ENCODE peak calls at places on chromosome 13, in four cellular contexts. G is heart left ventricle, D is kidney, X is tibial nerve. Y is an unnamed sample.

GRCh38 chr13:108419768-108420167 is 150.2 kb downstream of the TNFSF13B start:
- DNase-seq in D (no peak), G (no peak), X (no peak), Y (no peak)

GRCh38 chr13:78602561-78603239 is 652 bp downstream of the POU4F1 start:
- DNase-seq in D (peak), G (no peak), X (no peak), Y (no peak)

GRCh38 chr13:109366521-109366920 is 419.9 kb downstream of the IRS2 start:
- DNase-seq in G (no peak), X (no peak), D (no peak), Y (no peak)

GRCh38 chr13:112770504-112770903 is 80.7 kb downstream of the ATP11A start:
- DNase-seq in X (no peak), G (no peak), D (peak), Y (no peak)

GRCh38 chr13:47126432-47126831 is 229.6 kb upstream of the HTR2A start:
- DNase-seq in D (no peak), G (no peak), X (no peak), Y (no peak)

GRCh38 chr13:28540612-28541011 is 45.7 kb upstream of the FLT1 start:
- DNase-seq in G (no peak), D (no peak), X (no peak), Y (no peak)

GRCh38 chr13:91659583-91660415 is 261.4 kb downstream of the GPC5 start:
- DNase-seq in D (no peak), X (no peak), G (no peak), Y (no peak)

GRCh38 chr13:33639640-33640080 is 178.3 kb upstream of the RFC3 start:
- DNase-seq in G (no peak), D (no peak), X (no peak), Y (no peak)

GRCh38 chr13:37869756-37870488 is at the start of gene TRPC4:
- DNase-seq in G (peak), D (peak), X (no peak), Y (peak)

GRCh38 chr13:50995870-50996269 is 86.3 kb downstream of the RNASEH2B start:
- DNase-seq in G (no peak), D (no peak), X (no peak), Y (peak)
- H3K27ac ChIP-seq in G (no peak), D (no peak), X (no peak), Y (no peak)

DNA sequence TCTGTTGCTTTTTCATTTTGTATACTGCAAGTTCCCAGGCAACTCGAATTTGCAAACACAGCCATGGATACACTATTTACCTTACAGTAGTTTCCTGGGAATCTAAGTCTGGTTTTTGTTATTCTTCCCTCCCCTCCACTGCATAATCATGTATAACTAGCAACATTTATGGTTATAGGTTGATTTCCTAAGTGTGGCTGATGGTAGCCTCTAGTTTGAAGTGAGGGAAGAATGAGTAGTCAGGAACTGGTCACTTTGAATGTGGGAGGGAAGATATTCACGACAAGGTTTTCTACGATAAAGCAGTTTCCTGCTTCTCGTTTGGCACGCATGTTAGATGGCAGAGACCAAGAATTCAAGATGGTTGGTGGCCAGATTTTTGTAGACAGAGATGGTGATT is at the start of gene KCNRG:
- DNase-seq in X (no peak), D (no peak), G (no peak), Y (no peak)
- H3K27ac ChIP-seq in X (no peak), D (no peak), G (peak), Y (peak)

DNA sequence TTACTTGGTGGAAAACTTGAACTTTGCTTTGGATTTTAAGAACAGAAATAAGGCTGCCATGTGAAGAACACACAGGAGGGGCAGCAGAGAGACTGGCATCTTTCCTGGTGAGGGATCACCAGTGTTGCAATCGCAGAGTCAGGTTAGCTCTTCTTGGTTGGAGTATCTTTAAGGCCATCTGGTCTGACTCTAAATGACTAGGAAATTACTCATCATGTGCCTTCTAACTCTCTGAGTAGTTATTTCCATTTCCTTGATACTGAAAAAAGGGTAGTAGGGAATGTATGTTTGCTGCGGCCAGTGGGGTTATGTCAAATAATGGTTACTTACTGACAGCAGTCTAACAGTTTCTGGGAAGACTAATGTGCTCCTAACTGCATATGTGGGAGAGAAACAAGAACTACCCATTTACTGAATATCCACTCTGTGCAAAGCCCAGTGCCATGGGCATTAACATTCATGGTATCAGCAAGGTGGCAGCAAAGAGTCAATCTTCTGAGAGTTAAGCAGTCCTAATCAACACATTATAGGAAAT is 122.1 kb downstream of the COG6 start:
- DNase-seq in D (no peak), X (no peak), G (peak), Y (peak)
- H3K27ac ChIP-seq in D (no peak), X (no peak), G (no peak), Y (no peak)

GRCh38 chr13:25187596-25187995 is 15.5 kb upstream of the AMER2 start:
- DNase-seq in D (no peak), G (no peak), X (no peak), Y (no peak)

GRCh38 chr13:25192936-25193335 is 20.8 kb upstream of the AMER2 start:
- DNase-seq in D (no peak), X (no peak), G (no peak), Y (no peak)

GRCh38 chr13:25190256-25190655 is 18.2 kb upstream of the AMER2 start:
- DNase-seq in X (no peak), G (no peak), D (no peak), Y (no peak)

GRCh38 chr13:25192489-25192888 is 20.4 kb upstream of the AMER2 start:
- DNase-seq in D (no peak), X (no peak), G (no peak), Y (no peak)

DNA sequence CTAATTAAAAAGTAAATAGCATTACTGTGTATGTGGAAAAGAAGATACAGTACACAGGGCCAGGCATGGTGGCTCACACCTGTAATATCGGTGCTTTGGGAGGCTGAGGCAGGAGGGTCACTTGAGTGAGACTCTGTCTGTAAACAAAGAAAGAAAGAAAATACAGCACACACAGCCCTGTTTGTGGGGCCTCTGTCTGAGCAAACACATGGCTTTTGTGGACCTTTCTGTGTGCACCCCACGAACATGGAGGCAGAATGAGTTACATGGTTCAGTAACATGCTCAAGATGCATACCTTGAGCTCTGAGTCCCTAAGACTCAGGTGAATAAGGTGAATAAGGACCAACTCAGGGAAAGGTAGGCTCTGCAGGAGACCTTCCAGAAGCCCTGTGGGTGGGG is 20.0 kb upstream of the AMER2 start:
- DNase-seq in D (no peak), X (no peak), G (no peak), Y (no peak)
- H3K27ac ChIP-seq in D (no peak), X (no peak), G (no peak), Y (no peak)

GRCh38 chr13:23987331-23987730 is 90.0 kb upstream of the C1QTNF9B start:
- DNase-seq in X (no peak), D (no peak), G (no peak), Y (no peak)
- H3K27ac ChIP-seq in X (no peak), D (no peak), G (no peak), Y (no peak)